ENCODE peak calls at places on chromosomes 16 and 17, in nine cellular contexts. G is HEK293T; Y is NCI-H1105; W is LoVo; H is AG08395; B is AG09309; P is activated CD8-positive, alpha-beta T cell treated with anti-CD3 and anti-CD28 coated beads, Interleukin-2, amount 10 ng/mL, durations not matched to agents 7 days and 5 days; L is NCI-H1436; C is stimulated activated CD8-positive, alpha-beta memory T cell treated with anti-CD3 and anti-CD28 coated beads, Interleukin-15, amount 100 ng/mL, for 48 hours. J is an unnamed sample.

GRCh38 chr17:1229354-1229890 is 40.8 kb upstream of the BHLHA9 start:
- DNase-seq in C (peak), H (peak), P (peak), Y (no peak), G (peak), W (peak), L (no peak), B (no peak), J (peak)

GRCh38 chr16:85924675-85925074 is 25.7 kb downstream of the IRF8 start:
- DNase-seq in L (no peak), W (no peak), C (no peak), Y (no peak), B (no peak), P (no peak), G (no peak), H (peak), J (no peak)

GRCh38 chr16:9820481-9821246 is 361.6 kb downstream of the GRIN2A start:
- DNase-seq in G (no peak), B (no peak), Y (no peak), P (no peak), C (no peak), H (no peak), W (no peak), L (no peak), J (no peak)

GRCh38 chr16:4159726-4160125 is 43.5 kb upstream of the ADCY9 start:
- DNase-seq in P (no peak), H (peak), L (no peak), Y (no peak), B (no peak), W (no peak), C (no peak), G (no peak), J (no peak)

GRCh38 chr16:73725147-73725546 is 571.5 kb upstream of the PSMD7 start:
- DNase-seq in W (no peak), P (no peak), G (no peak), C (no peak), Y (no peak), B (no peak), L (no peak), H (no peak), J (no peak)

GRCh38 chr17:49995055-49995738 is at the start of gene DLX3:
- DNase-seq in H (peak), P (no peak), W (no peak), Y (peak), G (peak), C (no peak), B (peak), L (peak), J (peak)

GRCh38 chr16:66254106-66254505 is 112.4 kb upstream of the CDH5 start:
- DNase-seq in W (no peak), C (no peak), L (no peak), B (no peak), G (no peak), H (no peak), P (no peak), Y (no peak), J (no peak)

GRCh38 chr16:65672960-65673359 is 551.1 kb upstream of the CDH11 start:
- DNase-seq in C (no peak), P (no peak), W (peak), Y (no peak), G (no peak), B (no peak), H (peak), L (no peak), J (no peak)

GRCh38 chr17:27523712-27524111 is 67.5 kb downstream of the KSR1 start:
- DNase-seq in L (no peak), C (no peak), G (no peak), B (no peak), P (no peak), H (no peak), W (peak), Y (no peak), J (peak)

GRCh38 chr16:50644730-50645129 is 36.4 kb downstream of the SNX20 start:
- DNase-seq in P (peak), H (peak), B (peak), L (no peak), C (no peak), G (no peak), W (no peak), Y (no peak), J (peak)

GRCh38 chr17:55394357-55395021 is 27.1 kb downstream of the MMD start:
- DNase-seq in Y (no peak), W (no peak), B (no peak), G (no peak), P (no peak), H (no peak), L (no peak), C (no peak), J (no peak)

GRCh38 chr16:66961065-66961744 is at the start of gene CES3:
- DNase-seq in W (peak), P (peak), L (peak), B (no peak), H (peak), G (peak), C (peak), Y (no peak), J (peak)

GRCh38 chr17:82799591-82799990 is 40.2 kb downstream of the ZNF750 start:
- DNase-seq in H (no peak), G (no peak), Y (no peak), P (no peak), L (no peak), B (no peak), C (no peak), W (no peak), J (no peak)

GRCh38 chr17:2174048-2174447 is 119.1 kb downstream of the HIC1 start:
- DNase-seq in Y (no peak), B (no peak), W (no peak), L (no peak), P (no peak), C (no peak), G (no peak), H (no peak), J (no peak)

GRCh38 chr17:45347451-45347850 is 30.6 kb upstream of the MAP3K14 start:
- DNase-seq in W (no peak), H (no peak), Y (no peak), B (no peak), L (no peak), P (no peak), G (no peak), C (no peak), J (no peak)

GRCh38 chr16:50848755-50849514 is 107.0 kb downstream of the CYLD start:
- DNase-seq in Y (no peak), L (no peak), H (no peak), C (no peak), W (no peak), B (no peak), G (no peak), P (no peak), J (no peak)

GRCh38 chr16:70675851-70676513 is 9.9 kb downstream of the MTSS2 start:
- DNase-seq in L (no peak), W (no peak), Y (no peak), B (no peak), P (no peak), C (no peak), H (no peak), G (no peak), J (no peak)

GRCh38 chr17:10729334-10730193 is at the start of gene TMEM220:
- DNase-seq in G (peak), L (peak), C (peak), B (no peak), W (no peak), Y (peak), P (peak), H (peak), J (no peak)

GRCh38 chr17:19973146-19973545 is 4.5 kb downstream of the AKAP10 start:
- DNase-seq in B (no peak), G (no peak), C (no peak), W (no peak), Y (no peak), H (no peak), P (no peak), L (no peak), J (no peak)

GRCh38 chr17:7216242-7217112 is 3.2 kb downstream of the DLG4 start:
- DNase-seq in C (no peak), H (no peak), W (no peak), G (no peak), Y (no peak), L (no peak), P (no peak), B (no peak), J (no peak)

GRCh38 chr16:69166221-69166833 is 20.6 kb upstream of the SNTB2 start:
- DNase-seq in G (no peak), Y (no peak), B (no peak), W (no peak), H (peak), P (peak), L (no peak), C (peak), J (no peak)

GRCh38 chr16:83615553-83615952 is 192.2 kb upstream of the HSBP1 start:
- DNase-seq in Y (no peak), C (no peak), H (peak), L (no peak), W (no peak), G (no peak), B (no peak), P (no peak), J (no peak)

GRCh38 chr17:9279911-9280310 is 258.6 kb downstream of the NTN1 start:
- DNase-seq in L (no peak), C (no peak), P (no peak), Y (no peak), B (no peak), G (no peak), W (no peak), H (no peak), J (no peak)

GRCh38 chr16:53893731-53894435 is 189.9 kb downstream of the FTO start:
- DNase-seq in W (no peak), B (peak), Y (peak), P (no peak), C (no peak), L (no peak), H (peak), G (peak), J (peak)

GRCh38 chr17:63646492-63646815 is 24.2 kb downstream of the MAP3K3 start:
- DNase-seq in H (no peak), Y (no peak), P (no peak), C (no peak), B (no peak), G (no peak), W (no peak), L (no peak), J (no peak)

GRCh38 chr17:2157081-2157480 is 102.2 kb downstream of the HIC1 start:
- DNase-seq in L (no peak), G (no peak), P (no peak), C (no peak), W (no peak), H (peak), Y (no peak), B (no peak), J (no peak)

GRCh38 chr17:10756604-10757003 is 26.8 kb upstream of the TMEM220 start:
- DNase-seq in L (no peak), C (no peak), H (no peak), P (no peak), G (no peak), B (no peak), W (no peak), Y (no peak), J (no peak)

GRCh38 chr16:85908889-85909584 is 10.1 kb downstream of the IRF8 start:
- DNase-seq in P (no peak), L (no peak), C (no peak), W (no peak), Y (no peak), B (no peak), H (no peak), G (no peak), J (no peak)

GRCh38 chr17:1473841-1474240 is 17.8 kb upstream of the CRK start:
- DNase-seq in P (peak), Y (no peak), B (no peak), C (no peak), G (no peak), H (no peak), L (no peak), W (no peak), J (no peak)

GRCh38 chr17:50155115-50155819 is 4.8 kb upstream of the PPP1R9B start:
- DNase-seq in H (no peak), C (no peak), P (no peak), L (no peak), Y (no peak), G (no peak), W (no peak), B (no peak), J (no peak)

GRCh38 chr16:73888840-73889577 is 407.6 kb upstream of the PSMD7 start:
- DNase-seq in L (no peak), Y (no peak), B (no peak), H (no peak), G (no peak), P (no peak), C (no peak), W (no peak), J (no peak)

GRCh38 chr16:79229371-79229770 is 371.2 kb downstream of the MAF start:
- DNase-seq in Y (no peak), P (no peak), H (no peak), G (no peak), W (no peak), L (no peak), C (no peak), B (no peak), J (no peak)

GRCh38 chr17:19379306-19380075 is 1.2 kb downstream of the MAPK7 start:
- DNase-seq in Y (no peak), P (no peak), H (no peak), L (no peak), G (no peak), W (no peak), C (no peak), B (no peak), J (no peak)

GRCh38 chr16:88013766-88014165 is 62.5 kb downstream of the BANP start:
- DNase-seq in Y (no peak), B (no peak), C (no peak), H (no peak), W (no peak), L (no peak), G (no peak), P (no peak), J (no peak)

GRCh38 chr16:89785523-89786155 is 30.8 kb downstream of the FANCA start:
- DNase-seq in C (no peak), H (no peak), L (no peak), G (no peak), W (no peak), P (peak), Y (no peak), B (no peak), J (no peak)

GRCh38 chr17:75685508-75685907 is 18.4 kb downstream of the SAP30BP start:
- DNase-seq in H (no peak), P (no peak), L (no peak), W (no peak), C (no peak), G (no peak), Y (no peak), B (no peak), J (no peak)

GRCh38 chr16:89188064-89188441 is 12.3 kb downstream of the SLC22A31 start:
- DNase-seq in H (no peak), B (no peak), P (no peak), Y (no peak), C (no peak), L (no peak), W (no peak), G (no peak), J (no peak)

GRCh38 chr16:31700530-31701388 is 172.8 kb upstream of the ZNF267 start:
- DNase-seq in Y (no peak), L (no peak), W (peak), P (peak), C (peak), G (peak), B (no peak), H (no peak), J (peak)

GRCh38 chr16:1533443-1533951 is at the start of gene TMEM204:
- DNase-seq in L (no peak), B (peak), P (peak), W (no peak), C (no peak), G (no peak), H (peak), Y (no peak), J (no peak)